ENCODE peak calls at places on chromosomes 4 and X, in four cellular contexts. One of them, this sample, is unnamed.

GRCh38 chr4:118776166-118776954 is 59.6 kb downstream of the SEC24D start:
- DNase-seq in naive thymus-derived CD4-positive, alpha-beta T cell: no peak
- DNase-seq in lower lobe of right lung: no peak
- DNase-seq in CD8-positive, alpha-beta T cell: no peak
- DNase-seq in this sample: no peak

GRCh38 chr4:95499176-95499760 is 49.5 kb downstream of the UNC5C start:
- DNase-seq in naive thymus-derived CD4-positive, alpha-beta T cell: no peak
- DNase-seq in lower lobe of right lung: no peak
- DNase-seq in CD8-positive, alpha-beta T cell: no peak
- DNase-seq in this sample: no peak

GRCh38 chr4:137819964-137820383 is 287.7 kb upstream of the PCDH18 start:
- DNase-seq in naive thymus-derived CD4-positive, alpha-beta T cell: no peak
- DNase-seq in lower lobe of right lung: no peak
- DNase-seq in CD8-positive, alpha-beta T cell: no peak
- DNase-seq in this sample: peak

GRCh38 chr4:40575846-40576245 is 53.8 kb downstream of the RBM47 start:
- DNase-seq in naive thymus-derived CD4-positive, alpha-beta T cell: no peak
- DNase-seq in lower lobe of right lung: no peak
- DNase-seq in CD8-positive, alpha-beta T cell: no peak
- DNase-seq in this sample: no peak

GRCh38 chr4:94175553-94176260 is 32.0 kb upstream of the SMARCAD1 start:
- DNase-seq in naive thymus-derived CD4-positive, alpha-beta T cell: no peak
- DNase-seq in lower lobe of right lung: no peak
- DNase-seq in CD8-positive, alpha-beta T cell: no peak
- DNase-seq in this sample: no peak

GRCh38 chrX:100928660-100929613 is at the start of gene XKRX:
- DNase-seq in naive thymus-derived CD4-positive, alpha-beta T cell: peak
- DNase-seq in lower lobe of right lung: peak
- DNase-seq in CD8-positive, alpha-beta T cell: peak
- DNase-seq in this sample: no peak

GRCh38 chr4:145299380-145300076 is 119.1 kb upstream of the OTUD4 start:
- DNase-seq in naive thymus-derived CD4-positive, alpha-beta T cell: peak
- DNase-seq in lower lobe of right lung: no peak
- DNase-seq in CD8-positive, alpha-beta T cell: no peak
- DNase-seq in this sample: peak

GRCh38 chr4:153676491-153676890 is 7.6 kb upstream of the TLR2 start:
- DNase-seq in naive thymus-derived CD4-positive, alpha-beta T cell: no peak
- DNase-seq in lower lobe of right lung: no peak
- DNase-seq in CD8-positive, alpha-beta T cell: no peak
- DNase-seq in this sample: no peak

GRCh38 chr4:82905205-82905604 is 4.7 kb downstream of the THAP9 start:
- DNase-seq in naive thymus-derived CD4-positive, alpha-beta T cell: no peak
- DNase-seq in lower lobe of right lung: no peak
- DNase-seq in CD8-positive, alpha-beta T cell: no peak
- DNase-seq in this sample: peak

GRCh38 chrX:38806054-38806389 is 4.8 kb downstream of the MID1IP1 start:
- DNase-seq in naive thymus-derived CD4-positive, alpha-beta T cell: no peak
- DNase-seq in lower lobe of right lung: no peak
- DNase-seq in CD8-positive, alpha-beta T cell: no peak
- DNase-seq in this sample: no peak

GRCh38 chrX:153582896-153583295 is 16.0 kb downstream of the CCNQ start:
- DNase-seq in naive thymus-derived CD4-positive, alpha-beta T cell: peak
- DNase-seq in lower lobe of right lung: peak
- DNase-seq in CD8-positive, alpha-beta T cell: peak
- DNase-seq in this sample: no peak

GRCh38 chrX:37627602-37628001 is 56.1 kb downstream of the LANCL3 start:
- DNase-seq in naive thymus-derived CD4-positive, alpha-beta T cell: no peak
- DNase-seq in lower lobe of right lung: no peak
- DNase-seq in CD8-positive, alpha-beta T cell: no peak
- DNase-seq in this sample: peak

GRCh38 chr4:932713-933070 is 432 bp downstream of the TMEM175 start:
- DNase-seq in naive thymus-derived CD4-positive, alpha-beta T cell: no peak
- DNase-seq in lower lobe of right lung: no peak
- DNase-seq in CD8-positive, alpha-beta T cell: no peak
- DNase-seq in this sample: no peak

GRCh38 chr4:56689231-56689630 is 8.1 kb upstream of the HOPX start:
- DNase-seq in naive thymus-derived CD4-positive, alpha-beta T cell: no peak
- DNase-seq in lower lobe of right lung: no peak
- DNase-seq in CD8-positive, alpha-beta T cell: no peak
- DNase-seq in this sample: no peak

GRCh38 chr4:33649015-33649414 is 2595.3 kb downstream of the ARAP2 start:
- DNase-seq in naive thymus-derived CD4-positive, alpha-beta T cell: no peak
- DNase-seq in lower lobe of right lung: no peak
- DNase-seq in CD8-positive, alpha-beta T cell: no peak
- DNase-seq in this sample: no peak

GRCh38 chrX:115409551-115409950 is 120.0 kb downstream of the LUZP4 start:
- DNase-seq in naive thymus-derived CD4-positive, alpha-beta T cell: no peak
- DNase-seq in lower lobe of right lung: no peak
- DNase-seq in CD8-positive, alpha-beta T cell: no peak
- DNase-seq in this sample: no peak

GRCh38 chr4:2698951-2699505 is 57.1 kb downstream of the TNIP2 start:
- DNase-seq in naive thymus-derived CD4-positive, alpha-beta T cell: no peak
- DNase-seq in lower lobe of right lung: no peak
- DNase-seq in CD8-positive, alpha-beta T cell: no peak
- DNase-seq in this sample: no peak

GRCh38 chr4:136653640-136654406 is 878.5 kb downstream of the PCDH18 start:
- DNase-seq in naive thymus-derived CD4-positive, alpha-beta T cell: no peak
- DNase-seq in lower lobe of right lung: no peak
- DNase-seq in CD8-positive, alpha-beta T cell: no peak
- DNase-seq in this sample: no peak

GRCh38 chr4:78899302-78899701 is 39.9 kb downstream of the PAQR3 start:
- DNase-seq in naive thymus-derived CD4-positive, alpha-beta T cell: no peak
- DNase-seq in lower lobe of right lung: no peak
- DNase-seq in CD8-positive, alpha-beta T cell: no peak
- DNase-seq in this sample: no peak

GRCh38 chr4:148442830-148443549 is 776 bp upstream of the NR3C2 start:
- DNase-seq in naive thymus-derived CD4-positive, alpha-beta T cell: no peak
- DNase-seq in lower lobe of right lung: no peak
- DNase-seq in CD8-positive, alpha-beta T cell: no peak
- DNase-seq in this sample: no peak

GRCh38 chrX:153494541-153495361 is at the start of gene BGN:
- DNase-seq in naive thymus-derived CD4-positive, alpha-beta T cell: peak
- DNase-seq in lower lobe of right lung: no peak
- DNase-seq in CD8-positive, alpha-beta T cell: no peak
- DNase-seq in this sample: no peak

GRCh38 chr4:4759883-4760282 is 99.6 kb upstream of the MSX1 start:
- DNase-seq in naive thymus-derived CD4-positive, alpha-beta T cell: no peak
- DNase-seq in lower lobe of right lung: no peak
- DNase-seq in CD8-positive, alpha-beta T cell: no peak
- DNase-seq in this sample: no peak

GRCh38 chrX:85630901-85631300 is 251.4 kb upstream of the POF1B start:
- DNase-seq in naive thymus-derived CD4-positive, alpha-beta T cell: no peak
- DNase-seq in lower lobe of right lung: no peak
- DNase-seq in CD8-positive, alpha-beta T cell: no peak
- DNase-seq in this sample: no peak

GRCh38 chr4:93814722-93815121 is 13.8 kb upstream of the ATOH1 start:
- DNase-seq in naive thymus-derived CD4-positive, alpha-beta T cell: no peak
- DNase-seq in lower lobe of right lung: peak
- DNase-seq in CD8-positive, alpha-beta T cell: no peak
- DNase-seq in this sample: no peak

GRCh38 chr4:158112612-158113011 is 60.2 kb downstream of the GASK1B start:
- DNase-seq in naive thymus-derived CD4-positive, alpha-beta T cell: no peak
- DNase-seq in lower lobe of right lung: no peak
- DNase-seq in CD8-positive, alpha-beta T cell: no peak
- DNase-seq in this sample: no peak

GRCh38 chr4:148787831-148788477 is 345.7 kb upstream of the NR3C2 start:
- DNase-seq in naive thymus-derived CD4-positive, alpha-beta T cell: no peak
- DNase-seq in lower lobe of right lung: no peak
- DNase-seq in CD8-positive, alpha-beta T cell: no peak
- DNase-seq in this sample: peak

GRCh38 chrX:80602017-80602765 is 181.9 kb downstream of the TENT5D start:
- DNase-seq in naive thymus-derived CD4-positive, alpha-beta T cell: no peak
- DNase-seq in lower lobe of right lung: no peak
- DNase-seq in CD8-positive, alpha-beta T cell: no peak
- DNase-seq in this sample: no peak

GRCh38 chrX:153944140-153944799 is at the start of gene RENBP:
- DNase-seq in naive thymus-derived CD4-positive, alpha-beta T cell: no peak
- DNase-seq in lower lobe of right lung: peak
- DNase-seq in CD8-positive, alpha-beta T cell: no peak
- DNase-seq in this sample: no peak

GRCh38 chr4:8403173-8403753 is 37.3 kb downstream of the ACOX3 start:
- DNase-seq in naive thymus-derived CD4-positive, alpha-beta T cell: peak
- DNase-seq in lower lobe of right lung: peak
- DNase-seq in CD8-positive, alpha-beta T cell: peak
- DNase-seq in this sample: no peak

GRCh38 chr4:4643306-4643705 is 101.5 kb upstream of the STX18 start:
- DNase-seq in naive thymus-derived CD4-positive, alpha-beta T cell: no peak
- DNase-seq in lower lobe of right lung: no peak
- DNase-seq in CD8-positive, alpha-beta T cell: no peak
- DNase-seq in this sample: no peak

GRCh38 chr4:98341309-98341708 is 80.1 kb downstream of the RAP1GDS1 start:
- DNase-seq in naive thymus-derived CD4-positive, alpha-beta T cell: no peak
- DNase-seq in lower lobe of right lung: no peak
- DNase-seq in CD8-positive, alpha-beta T cell: no peak
- DNase-seq in this sample: no peak

GRCh38 chrX:72712094-72712755 is 1.9 kb downstream of the PHKA1 start:
- DNase-seq in naive thymus-derived CD4-positive, alpha-beta T cell: no peak
- DNase-seq in lower lobe of right lung: no peak
- DNase-seq in CD8-positive, alpha-beta T cell: no peak
- DNase-seq in this sample: no peak

GRCh38 chr4:2411786-2412510 is 6.5 kb downstream of the ZFYVE28 start:
- DNase-seq in naive thymus-derived CD4-positive, alpha-beta T cell: no peak
- DNase-seq in lower lobe of right lung: no peak
- DNase-seq in CD8-positive, alpha-beta T cell: no peak
- DNase-seq in this sample: no peak

GRCh38 chrX:17590892-17591740 is 146.2 kb upstream of the SCML1 start:
- DNase-seq in naive thymus-derived CD4-positive, alpha-beta T cell: no peak
- DNase-seq in lower lobe of right lung: peak
- DNase-seq in CD8-positive, alpha-beta T cell: no peak
- DNase-seq in this sample: no peak

GRCh38 chrX:140563893-140564292 is 59.0 kb upstream of the SOX3 start:
- DNase-seq in naive thymus-derived CD4-positive, alpha-beta T cell: no peak
- DNase-seq in lower lobe of right lung: no peak
- DNase-seq in CD8-positive, alpha-beta T cell: no peak
- DNase-seq in this sample: no peak

GRCh38 chr4:184734758-184735157 is 862 bp upstream of the CENPU start:
- DNase-seq in naive thymus-derived CD4-positive, alpha-beta T cell: no peak
- DNase-seq in lower lobe of right lung: no peak
- DNase-seq in CD8-positive, alpha-beta T cell: no peak
- DNase-seq in this sample: no peak

GRCh38 chr4:176210579-176211296 is 15.4 kb upstream of the SPATA4 start:
- DNase-seq in naive thymus-derived CD4-positive, alpha-beta T cell: no peak
- DNase-seq in lower lobe of right lung: no peak
- DNase-seq in CD8-positive, alpha-beta T cell: no peak
- DNase-seq in this sample: no peak

GRCh38 chrX:47484885-47485284 is 1.9 kb upstream of the ZNF41 start:
- DNase-seq in naive thymus-derived CD4-positive, alpha-beta T cell: no peak
- DNase-seq in lower lobe of right lung: no peak
- DNase-seq in CD8-positive, alpha-beta T cell: no peak
- DNase-seq in this sample: no peak
- H3K27ac ChIP-seq in naive thymus-derived CD4-positive, alpha-beta T cell: no peak
- H3K27ac ChIP-seq in lower lobe of right lung: no peak
- H3K27ac ChIP-seq in CD8-positive, alpha-beta T cell: no peak
- H3K27ac ChIP-seq in this sample: no peak

GRCh38 chrX:77900688-77901087 is 1.4 kb downstream of the COX7B start:
- DNase-seq in naive thymus-derived CD4-positive, alpha-beta T cell: no peak
- DNase-seq in lower lobe of right lung: no peak
- DNase-seq in CD8-positive, alpha-beta T cell: no peak
- DNase-seq in this sample: no peak
- H3K27ac ChIP-seq in naive thymus-derived CD4-positive, alpha-beta T cell: peak
- H3K27ac ChIP-seq in lower lobe of right lung: peak
- H3K27ac ChIP-seq in CD8-positive, alpha-beta T cell: peak
- H3K27ac ChIP-seq in this sample: peak

DNA sequence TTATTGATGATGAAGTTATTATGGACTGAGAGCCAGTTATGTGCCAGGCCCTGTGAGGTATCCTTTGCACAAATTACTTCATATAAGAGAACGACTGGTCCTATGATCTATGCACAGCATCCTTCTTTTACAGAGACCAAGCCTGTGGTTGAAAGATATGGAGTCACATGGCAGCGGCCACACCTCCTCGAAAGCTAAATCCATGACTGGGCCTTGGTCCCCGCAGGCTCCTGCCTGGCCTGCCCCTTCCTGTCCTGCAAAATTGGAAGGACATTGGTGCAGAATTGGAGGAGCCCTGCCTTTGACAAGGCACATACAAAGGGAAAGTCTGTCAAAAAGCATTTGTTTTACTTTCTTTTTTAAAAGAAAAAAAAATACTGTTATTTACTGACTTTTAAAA is 18.3 kb downstream of the SORBS2 start:
- DNase-seq in naive thymus-derived CD4-positive, alpha-beta T cell: no peak
- DNase-seq in lower lobe of right lung: no peak
- DNase-seq in CD8-positive, alpha-beta T cell: no peak
- DNase-seq in this sample: no peak
- H3K27ac ChIP-seq in naive thymus-derived CD4-positive, alpha-beta T cell: no peak
- H3K27ac ChIP-seq in lower lobe of right lung: no peak
- H3K27ac ChIP-seq in CD8-positive, alpha-beta T cell: no peak
- H3K27ac ChIP-seq in this sample: no peak

GRCh38 chr4:6419452-6420028 is 52.9 kb downstream of the PPP2R2C start:
- DNase-seq in naive thymus-derived CD4-positive, alpha-beta T cell: no peak
- DNase-seq in lower lobe of right lung: no peak
- DNase-seq in CD8-positive, alpha-beta T cell: no peak
- DNase-seq in this sample: no peak

GRCh38 chr4:6418193-6418755 is 54.1 kb downstream of the PPP2R2C start:
- DNase-seq in naive thymus-derived CD4-positive, alpha-beta T cell: no peak
- DNase-seq in lower lobe of right lung: no peak
- DNase-seq in CD8-positive, alpha-beta T cell: no peak
- DNase-seq in this sample: no peak

GRCh38 chr4:6415306-6415705 is 57.1 kb downstream of the PPP2R2C start:
- DNase-seq in naive thymus-derived CD4-positive, alpha-beta T cell: no peak
- DNase-seq in lower lobe of right lung: no peak
- DNase-seq in CD8-positive, alpha-beta T cell: no peak
- DNase-seq in this sample: no peak

GRCh38 chr4:6416518-6417286 is 55.7 kb downstream of the PPP2R2C start:
- DNase-seq in naive thymus-derived CD4-positive, alpha-beta T cell: no peak
- DNase-seq in lower lobe of right lung: no peak
- DNase-seq in CD8-positive, alpha-beta T cell: no peak
- DNase-seq in this sample: no peak

DNA sequence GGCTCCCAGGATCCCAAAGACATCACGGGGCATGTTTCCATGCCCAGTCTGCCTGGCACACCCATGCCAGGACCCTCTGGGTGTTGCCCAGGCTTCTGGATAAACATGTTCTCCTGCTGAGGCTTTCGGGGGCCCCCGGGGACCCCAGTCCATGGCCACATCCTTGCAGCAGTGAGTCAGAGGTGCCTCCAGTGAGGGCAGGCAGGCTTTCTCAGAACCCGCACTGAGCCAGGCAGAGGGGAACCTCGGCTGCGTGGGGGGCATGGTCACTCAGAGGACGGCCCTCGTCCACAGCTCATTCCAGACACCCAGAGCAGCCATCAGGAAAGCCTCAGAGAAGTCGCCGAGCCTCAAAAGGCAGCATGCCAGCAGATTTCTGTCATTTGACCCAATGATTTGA is 54.9 kb downstream of the PPP2R2C start:
- DNase-seq in naive thymus-derived CD4-positive, alpha-beta T cell: no peak
- DNase-seq in lower lobe of right lung: no peak
- DNase-seq in CD8-positive, alpha-beta T cell: no peak
- DNase-seq in this sample: no peak
- H3K27ac ChIP-seq in naive thymus-derived CD4-positive, alpha-beta T cell: no peak
- H3K27ac ChIP-seq in lower lobe of right lung: no peak
- H3K27ac ChIP-seq in CD8-positive, alpha-beta T cell: no peak
- H3K27ac ChIP-seq in this sample: no peak

GRCh38 chrX:15465896-15466651 is 27.1 kb downstream of the PIR start:
- DNase-seq in naive thymus-derived CD4-positive, alpha-beta T cell: no peak
- DNase-seq in lower lobe of right lung: no peak
- DNase-seq in CD8-positive, alpha-beta T cell: no peak
- DNase-seq in this sample: no peak
- H3K27ac ChIP-seq in naive thymus-derived CD4-positive, alpha-beta T cell: no peak
- H3K27ac ChIP-seq in lower lobe of right lung: peak
- H3K27ac ChIP-seq in CD8-positive, alpha-beta T cell: no peak
- H3K27ac ChIP-seq in this sample: no peak

GRCh38 chr4:86508436-86508835 is 85.7 kb upstream of the PTPN13 start:
- DNase-seq in naive thymus-derived CD4-positive, alpha-beta T cell: no peak
- DNase-seq in lower lobe of right lung: no peak
- DNase-seq in CD8-positive, alpha-beta T cell: no peak
- DNase-seq in this sample: no peak
- H3K27ac ChIP-seq in naive thymus-derived CD4-positive, alpha-beta T cell: no peak
- H3K27ac ChIP-seq in lower lobe of right lung: peak
- H3K27ac ChIP-seq in CD8-positive, alpha-beta T cell: no peak
- H3K27ac ChIP-seq in this sample: peak

This sample was measured in epithelial cell of prostate.